ENCODE peak calls at places on chromosomes 12 and 14, in six cellular contexts. Z is WTC11, Q is A549, T is HepG2, O is K562, N is H1. J is an unnamed sample.

GRCh38 chr14:23465261-23465660 is 4.2 kb upstream of the NGDN start:
- DNase-seq in Z (no peak), Q (no peak), T (no peak), O (no peak), N (no peak), J (no peak)

GRCh38 chr12:103518899-103519298 is 23.1 kb upstream of the C12orf42 start:
- DNase-seq in Z (no peak), Q (no peak), T (no peak), O (no peak), N (no peak), J (no peak)

GRCh38 chr12:24049771-24050170 is 100.3 kb upstream of the SOX5 start:
- DNase-seq in Z (no peak), Q (no peak), T (no peak), O (no peak), N (no peak), J (no peak)

GRCh38 chr12:4440187-4440941 is 5.3 kb downstream of the FGF6 start:
- DNase-seq in Z (no peak), Q (no peak), T (no peak), O (no peak), N (no peak), J (no peak)

GRCh38 chr14:62039871-62040270 is 277.7 kb downstream of the SNAPC1 start:
- DNase-seq in Z (no peak), Q (no peak), T (no peak), O (no peak), N (no peak), J (no peak)

GRCh38 chr12:95204141-95204866 is 13.0 kb downstream of the FGD6 start:
- DNase-seq in Z (peak; percentile 41), Q (peak; percentile 92), T (no peak), O (peak; percentile 80), N (peak; percentile 53), J (peak; percentile 85)

GRCh38 chr12:110330544-110330943 is 49.5 kb downstream of the ATP2A2 start:
- DNase-seq in Z (no peak), Q (no peak), T (no peak), O (no peak), N (no peak), J (no peak)

GRCh38 chr14:31884776-31885379 is 192.2 kb upstream of the ARHGAP5 start:
- DNase-seq in Z (no peak), Q (no peak), T (no peak), O (no peak), N (no peak), J (no peak)

GRCh38 chr12:3303410-3304136 is 187.4 kb upstream of the PRMT8 start:
- DNase-seq in Z (peak; percentile 74), Q (no peak), T (peak; percentile 52), O (no peak), N (no peak), J (no peak)

DNA sequence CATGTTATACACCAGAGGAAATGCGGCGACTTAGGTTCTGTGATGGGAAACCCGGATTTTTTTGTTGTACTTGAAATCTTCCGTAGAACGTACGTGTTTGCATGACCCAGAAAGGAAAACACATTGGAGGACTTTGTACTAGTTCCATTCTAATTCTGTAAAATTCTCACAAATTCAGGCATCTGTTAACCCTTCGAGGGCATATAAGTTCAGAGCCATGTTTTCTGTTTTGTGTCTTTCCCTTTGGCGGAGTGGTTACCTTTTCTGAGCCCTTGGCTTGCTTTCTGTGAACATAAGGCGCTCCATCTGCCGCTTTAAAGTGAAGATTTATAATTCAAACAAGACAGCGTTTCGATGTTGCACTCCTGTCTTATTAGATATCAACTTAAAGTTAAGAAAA is 34.2 kb downstream of the BICD1 start:
- DNase-seq in Z (no peak), Q (no peak), T (no peak), O (no peak), N (no peak), J (no peak)
- TF ChIP-seq JUN in Z (no peak), Q (no peak), T (no peak), O (no peak), N (no peak), J (no peak)

DNA sequence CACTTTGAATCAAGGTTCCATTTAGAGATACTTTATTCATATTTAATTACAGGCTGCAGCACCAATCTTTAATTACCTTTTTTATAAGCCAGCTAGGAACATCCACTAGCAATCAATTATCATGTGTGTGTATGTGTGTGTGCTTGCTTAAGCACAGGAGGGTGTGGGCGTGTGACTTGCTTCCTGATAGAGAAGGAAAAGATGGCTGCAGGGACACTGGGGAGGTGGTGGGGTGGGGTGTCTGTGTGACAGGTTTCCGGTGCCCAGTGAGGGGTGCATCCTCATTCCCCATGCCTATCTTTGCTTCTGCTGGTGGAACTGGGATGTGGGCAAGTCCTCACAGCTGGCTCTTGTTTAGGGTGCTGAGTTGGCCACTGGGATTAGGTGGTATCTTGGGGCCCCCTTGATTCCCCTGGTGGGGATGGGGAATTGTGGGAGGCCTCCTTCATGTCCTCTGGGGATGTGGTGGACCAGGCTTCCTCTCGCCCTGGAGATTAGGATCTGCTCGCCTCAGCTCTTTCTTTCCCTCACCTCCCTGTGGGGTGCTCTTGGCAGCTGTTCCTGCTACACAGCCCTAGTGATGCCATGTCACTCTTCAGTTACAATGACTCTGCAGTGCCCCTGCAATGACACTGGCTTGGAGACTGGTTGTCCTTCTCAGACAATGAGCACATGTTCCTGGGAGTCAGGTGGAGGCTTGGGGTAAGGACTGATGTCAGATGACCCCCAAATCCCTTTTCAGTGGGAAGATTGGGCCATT is 83.8 kb downstream of the ADCK1 start:
- DNase-seq in Z (no peak), Q (no peak), T (no peak), O (no peak), N (no peak), J (no peak)
- TF ChIP-seq JUN in Z (no peak), Q (no peak), T (no peak), O (no peak), N (no peak), J (no peak)

DNA sequence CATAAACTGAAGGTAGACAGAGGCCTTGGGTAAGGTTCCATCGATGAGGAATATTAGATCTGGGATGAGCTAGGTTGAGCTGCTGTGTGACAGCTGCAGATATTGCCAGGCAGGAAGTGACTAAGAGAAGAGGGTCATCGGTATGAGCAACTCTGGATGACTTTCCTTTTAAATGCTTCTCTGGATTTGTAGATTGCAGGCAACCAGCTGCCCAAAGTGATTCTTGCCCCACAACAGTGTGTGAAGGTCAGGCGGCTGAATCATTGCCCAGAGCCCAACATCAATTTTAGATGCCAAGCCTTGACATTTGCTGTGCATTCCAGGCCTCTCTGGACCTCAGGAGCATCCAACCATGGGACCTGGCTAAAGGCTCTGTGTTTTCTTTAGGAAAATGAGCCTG is 255.9 kb downstream of the DPF3 start:
- DNase-seq in Z (no peak), Q (peak; percentile 19), T (no peak), O (no peak), N (no peak), J (peak; percentile 31)
- TF ChIP-seq JUN in Z (no peak), Q (no peak), T (no peak), O (no peak), N (no peak), J (peak; percentile 17)

DNA sequence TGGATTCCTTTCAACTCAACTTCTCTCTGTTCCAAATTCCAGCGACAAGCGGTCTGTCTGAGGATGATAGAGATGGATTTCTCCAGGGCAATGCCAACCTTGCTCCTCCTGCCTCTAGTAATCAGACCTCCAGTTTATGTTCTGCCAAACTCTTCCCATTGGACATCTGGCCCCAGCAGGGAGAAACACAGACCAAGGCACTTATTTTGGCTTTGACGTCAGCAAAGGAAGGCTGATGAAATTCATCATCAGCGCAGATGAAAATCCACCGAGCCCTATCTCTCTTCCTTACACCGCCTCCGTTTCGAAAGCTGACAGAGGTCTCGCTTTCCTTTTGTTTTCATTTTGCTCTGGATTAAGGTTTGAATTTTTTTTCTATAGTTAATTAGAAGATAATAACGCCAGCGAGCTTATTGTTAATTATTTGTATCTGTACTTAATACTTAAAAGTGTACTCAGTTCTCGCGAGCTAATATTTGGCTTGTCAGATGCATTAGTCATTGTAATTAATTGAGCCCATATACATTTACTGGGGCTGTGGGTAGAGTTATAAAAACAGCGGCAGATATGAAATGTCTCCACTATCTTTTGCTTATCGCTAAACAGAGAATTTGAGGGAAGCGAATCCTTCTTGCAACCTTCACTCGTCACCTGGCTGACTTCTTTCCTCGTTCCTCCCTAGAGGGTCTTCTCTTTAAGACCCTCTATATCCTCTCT is 35.9 kb upstream of the MED13L start:
- DNase-seq in Z (no peak), Q (no peak), T (no peak), O (no peak), N (no peak), J (no peak)
- TF ChIP-seq JUN in Z (no peak), Q (no peak), T (no peak), O (no peak), N (no peak), J (no peak)

DNA sequence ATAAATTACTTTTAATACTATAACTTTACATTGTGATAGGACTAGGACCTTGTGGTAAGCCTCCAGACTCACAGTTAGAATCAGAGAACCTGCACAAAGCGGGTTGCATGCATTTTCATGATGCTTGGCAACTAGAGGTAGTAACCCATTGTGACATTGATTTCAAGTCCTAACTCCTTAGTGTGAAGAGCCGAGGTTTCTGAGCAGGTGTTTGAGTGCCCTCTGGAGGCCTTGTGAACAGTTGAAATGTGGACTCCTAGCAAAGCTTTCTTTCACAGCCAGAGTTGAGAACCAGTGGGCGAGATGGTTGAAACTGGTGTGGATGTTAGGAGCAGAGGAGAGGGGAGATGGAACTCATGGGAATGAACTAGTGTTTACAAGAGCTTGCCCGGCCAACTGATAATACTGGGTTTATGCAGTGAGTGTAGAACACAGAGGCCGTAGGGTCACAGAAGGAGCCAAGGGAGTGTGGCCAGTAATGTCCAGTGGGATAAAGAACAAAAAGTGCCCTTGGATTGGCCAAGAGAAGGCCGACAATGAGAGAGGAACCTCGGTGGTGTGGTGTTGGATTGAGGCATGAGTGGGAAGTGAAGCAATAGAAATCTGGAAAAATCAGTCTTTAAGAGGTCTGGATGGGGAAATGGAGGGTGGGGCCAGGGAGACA is 10.9 kb downstream of the ZNF664 start:
- DNase-seq in Z (peak; percentile 29), Q (peak; percentile 51), T (peak; percentile 74), O (no peak), N (no peak), J (peak; percentile 60)
- TF ChIP-seq JUN in Z (no peak), Q (no peak), T (no peak), O (no peak), N (no peak), J (no peak)

DNA sequence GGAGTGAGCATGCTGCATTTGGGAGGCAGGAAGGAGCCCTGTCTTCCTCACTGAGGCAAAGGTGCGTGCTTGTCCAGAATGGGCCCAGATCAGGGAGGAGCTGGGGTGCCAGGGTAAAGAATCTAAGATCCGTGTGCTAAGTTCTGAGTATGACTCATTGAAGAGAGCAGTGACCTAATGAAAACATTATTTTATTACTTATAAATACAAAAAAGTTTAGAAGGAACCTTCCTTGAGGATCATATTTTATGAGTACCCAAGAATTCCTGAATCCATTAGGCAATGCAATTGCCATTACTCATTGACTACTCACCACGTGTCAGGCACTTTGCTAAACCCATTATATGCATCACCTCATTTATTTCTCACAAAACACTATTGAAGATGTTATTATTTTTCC is 264.7 kb downstream of the EGLN3 start:
- DNase-seq in Z (no peak), Q (no peak), T (no peak), O (no peak), N (no peak), J (peak; percentile 41)
- TF ChIP-seq JUN in Z (no peak), Q (no peak), T (no peak), O (no peak), N (no peak), J (peak; percentile 45)

J was measured in endothelial cell of umbilical vein.